ENCODE peak calls at places on chromosomes 6 and 20, in seven cellular contexts. One of them, this sample, is unnamed.

GRCh38 chr20:991850-992249 is 10.3 kb downstream of the RSPO4 start:
- DNase-seq in stimulated activated CD8-positive, alpha-beta memory T cell treated with anti-CD3 and anti-CD28 coated beads, Interleukin-7, amount 100 ng/mL, for 1 hour: no peak
- DNase-seq in heart left ventricle: no peak
- DNase-seq in NCI-H1694 treated with DMSO at 0.1 percent for 48 hours: no peak
- DNase-seq in cardiac muscle cell: no peak
- DNase-seq in A172: no peak
- DNase-seq in AG08395: no peak
- DNase-seq in this sample: no peak

GRCh38 chr6:92522589-92522988 is 896.8 kb downstream of the EPHA7 start:
- DNase-seq in stimulated activated CD8-positive, alpha-beta memory T cell treated with anti-CD3 and anti-CD28 coated beads, Interleukin-7, amount 100 ng/mL, for 1 hour: no peak
- DNase-seq in heart left ventricle: no peak
- DNase-seq in NCI-H1694 treated with DMSO at 0.1 percent for 48 hours: no peak
- DNase-seq in cardiac muscle cell: no peak
- DNase-seq in A172: no peak
- DNase-seq in AG08395: no peak
- DNase-seq in this sample: no peak

GRCh38 chr20:45470262-45470931 is 844 bp downstream of the WFDC2 start:
- DNase-seq in stimulated activated CD8-positive, alpha-beta memory T cell treated with anti-CD3 and anti-CD28 coated beads, Interleukin-7, amount 100 ng/mL, for 1 hour: no peak
- DNase-seq in heart left ventricle: peak
- DNase-seq in NCI-H1694 treated with DMSO at 0.1 percent for 48 hours: no peak
- DNase-seq in cardiac muscle cell: peak
- DNase-seq in A172: no peak
- DNase-seq in AG08395: no peak
- DNase-seq in this sample: no peak

GRCh38 chr6:111691345-111692225 is 85.9 kb upstream of the TRAF3IP2 start:
- DNase-seq in stimulated activated CD8-positive, alpha-beta memory T cell treated with anti-CD3 and anti-CD28 coated beads, Interleukin-7, amount 100 ng/mL, for 1 hour: no peak
- DNase-seq in heart left ventricle: no peak
- DNase-seq in NCI-H1694 treated with DMSO at 0.1 percent for 48 hours: peak
- DNase-seq in cardiac muscle cell: peak
- DNase-seq in A172: no peak
- DNase-seq in AG08395: peak
- DNase-seq in this sample: no peak

GRCh38 chr20:52826321-52826720 is 145.8 kb upstream of the TSHZ2 start:
- DNase-seq in stimulated activated CD8-positive, alpha-beta memory T cell treated with anti-CD3 and anti-CD28 coated beads, Interleukin-7, amount 100 ng/mL, for 1 hour: no peak
- DNase-seq in heart left ventricle: no peak
- DNase-seq in NCI-H1694 treated with DMSO at 0.1 percent for 48 hours: no peak
- DNase-seq in cardiac muscle cell: no peak
- DNase-seq in A172: no peak
- DNase-seq in AG08395: no peak
- DNase-seq in this sample: no peak

GRCh38 chr6:75723382-75723781 is 25.7 kb upstream of the MYO6 start:
- DNase-seq in stimulated activated CD8-positive, alpha-beta memory T cell treated with anti-CD3 and anti-CD28 coated beads, Interleukin-7, amount 100 ng/mL, for 1 hour: no peak
- DNase-seq in heart left ventricle: no peak
- DNase-seq in NCI-H1694 treated with DMSO at 0.1 percent for 48 hours: no peak
- DNase-seq in cardiac muscle cell: no peak
- DNase-seq in A172: no peak
- DNase-seq in AG08395: no peak
- DNase-seq in this sample: no peak

GRCh38 chr6:154537942-154538341 is 27.5 kb upstream of the CNKSR3 start:
- DNase-seq in stimulated activated CD8-positive, alpha-beta memory T cell treated with anti-CD3 and anti-CD28 coated beads, Interleukin-7, amount 100 ng/mL, for 1 hour: no peak
- DNase-seq in heart left ventricle: no peak
- DNase-seq in NCI-H1694 treated with DMSO at 0.1 percent for 48 hours: no peak
- DNase-seq in cardiac muscle cell: no peak
- DNase-seq in A172: no peak
- DNase-seq in AG08395: no peak
- DNase-seq in this sample: no peak

GRCh38 chr20:58985656-58986055 is 4.6 kb downstream of the NELFCD start:
- DNase-seq in stimulated activated CD8-positive, alpha-beta memory T cell treated with anti-CD3 and anti-CD28 coated beads, Interleukin-7, amount 100 ng/mL, for 1 hour: no peak
- DNase-seq in heart left ventricle: no peak
- DNase-seq in NCI-H1694 treated with DMSO at 0.1 percent for 48 hours: no peak
- DNase-seq in cardiac muscle cell: peak
- DNase-seq in A172: no peak
- DNase-seq in AG08395: no peak
- DNase-seq in this sample: no peak

GRCh38 chr6:6825153-6825847 is 236.8 kb downstream of the LY86 start:
- DNase-seq in stimulated activated CD8-positive, alpha-beta memory T cell treated with anti-CD3 and anti-CD28 coated beads, Interleukin-7, amount 100 ng/mL, for 1 hour: no peak
- DNase-seq in heart left ventricle: no peak
- DNase-seq in NCI-H1694 treated with DMSO at 0.1 percent for 48 hours: no peak
- DNase-seq in cardiac muscle cell: no peak
- DNase-seq in A172: no peak
- DNase-seq in AG08395: no peak
- DNase-seq in this sample: no peak

GRCh38 chr6:88547768-88548167 is 381.6 kb upstream of the CNR1 start:
- DNase-seq in stimulated activated CD8-positive, alpha-beta memory T cell treated with anti-CD3 and anti-CD28 coated beads, Interleukin-7, amount 100 ng/mL, for 1 hour: no peak
- DNase-seq in heart left ventricle: no peak
- DNase-seq in NCI-H1694 treated with DMSO at 0.1 percent for 48 hours: no peak
- DNase-seq in cardiac muscle cell: no peak
- DNase-seq in A172: no peak
- DNase-seq in AG08395: no peak
- DNase-seq in this sample: no peak

GRCh38 chr6:43699564-43700186 is 12.1 kb upstream of the MRPS18A start:
- DNase-seq in stimulated activated CD8-positive, alpha-beta memory T cell treated with anti-CD3 and anti-CD28 coated beads, Interleukin-7, amount 100 ng/mL, for 1 hour: no peak
- DNase-seq in heart left ventricle: no peak
- DNase-seq in NCI-H1694 treated with DMSO at 0.1 percent for 48 hours: no peak
- DNase-seq in cardiac muscle cell: peak
- DNase-seq in A172: peak
- DNase-seq in AG08395: no peak
- DNase-seq in this sample: no peak

GRCh38 chr20:15143478-15143877 is 806.1 kb upstream of the FLRT3 start:
- DNase-seq in stimulated activated CD8-positive, alpha-beta memory T cell treated with anti-CD3 and anti-CD28 coated beads, Interleukin-7, amount 100 ng/mL, for 1 hour: no peak
- DNase-seq in heart left ventricle: no peak
- DNase-seq in NCI-H1694 treated with DMSO at 0.1 percent for 48 hours: no peak
- DNase-seq in cardiac muscle cell: no peak
- DNase-seq in A172: no peak
- DNase-seq in AG08395: no peak
- DNase-seq in this sample: no peak